ENCODE peak calls at places on chromosomes 7 and 10, in four cellular contexts. N, F, G and S are unnamed samples.
A peak's percentile ranks its signal among the peaks of the same experiment; 100 is the strongest.

GRCh38 chr10:119859422-119860258 is 13.0 kb downstream of the MCMBP start:
- DNase-seq in N (no peak), F (peak; percentile 63), G (peak; percentile 22), S (peak; percentile 26)

GRCh38 chr7:45646996-45647411 is 72.8 kb downstream of the ADCY1 start:
- DNase-seq in N (no peak), G (peak; percentile 45), F (no peak), S (no peak)

GRCh38 chr10:131847241-131847783 is 53.5 kb upstream of the PPP2R2D start:
- DNase-seq in G (no peak), F (no peak), N (peak; percentile 25), S (no peak)

GRCh38 chr7:74284781-74285259 is 4.4 kb upstream of the CLIP2 start:
- DNase-seq in N (no peak), F (no peak), G (no peak), S (no peak)

GRCh38 chr10:103847909-103848468 is 7.4 kb downstream of the SH3PXD2A start:
- DNase-seq in G (no peak), F (no peak), N (peak; percentile 56), S (no peak)

GRCh38 chr7:191105-192034 is 1.0 kb upstream of the FAM20C start:
- DNase-seq in N (no peak), F (peak; percentile 82), G (peak; percentile 88), S (peak; percentile 10)

GRCh38 chr7:41113663-41114062 is 589.2 kb downstream of the INHBA start:
- DNase-seq in N (no peak), F (no peak), G (no peak), S (no peak)

GRCh38 chr7:112009081-112009480 is 197.1 kb downstream of the DOCK4 start:
- DNase-seq in F (peak; percentile 59), G (no peak), N (no peak), S (no peak)

GRCh38 chr10:72259491-72260214 is 14.1 kb upstream of the DDIT4 start:
- DNase-seq in N (no peak), F (peak; percentile 49), G (no peak), S (no peak)

GRCh38 chr7:14023838-14024237 is 34.4 kb upstream of the ETV1 start:
- DNase-seq in F (no peak), G (no peak), N (no peak), S (no peak)

GRCh38 chr10:84140036-84140379 is 699 bp downstream of the GHITM start:
- DNase-seq in F (peak; percentile 9), G (peak; percentile 18), N (no peak), S (no peak)

GRCh38 chr10:27912241-27912640 is 86.6 kb downstream of the ODAD2 start:
- DNase-seq in G (no peak), F (no peak), N (no peak), S (no peak)

GRCh38 chr7:93432130-93432529 is 142.4 kb downstream of the CALCR start:
- DNase-seq in N (no peak), F (no peak), G (no peak), S (no peak)

GRCh38 chr7:137480401-137480800 is 136.9 kb upstream of the PTN start:
- DNase-seq in G (no peak), N (no peak), F (no peak), S (no peak)

GRCh38 chr10:22624289-22624738 is 90.1 kb downstream of the PIP4K2A start:
- DNase-seq in G (peak; percentile 41), N (no peak), F (peak; percentile 64), S (peak; percentile 63)

GRCh38 chr10:113960617-113961260 is 82.9 kb upstream of the ADRB1 start:
- DNase-seq in F (peak; percentile 29), G (no peak), N (no peak), S (no peak)

GRCh38 chr7:131859162-131859821 is 302.9 kb upstream of the PODXL start:
- DNase-seq in N (peak; percentile 81), F (peak; percentile 76), G (peak; percentile 70), S (peak; percentile 74)